ENCODE peak calls at places on chromosomes 2 and 18, in six cellular contexts. R is PC-9; G is stimulated activated CD4-positive, alpha-beta T cell treated with anti-CD3 and anti-CD28 coated beads, Interleukin-1b, Interleukin-23, amount 100 ng/mL, for 1 hour; I is iPS-NIHi11; S is A549; B is activated T-cell treated with anti-CD3 and anti-CD28 coated beads for 24 hours. W is an unnamed sample.

GRCh38 chr2:179562330-179562885 is 297.8 kb upstream of the SESTD1 start:
- DNase-seq in R (no peak), G (no peak), I (peak), S (no peak), B (no peak), W (no peak)

GRCh38 chr2:224518806-224519580 is 66.2 kb downstream of the CUL3 start:
- DNase-seq in R (no peak), G (no peak), I (no peak), S (no peak), B (no peak), W (no peak)

GRCh38 chr2:85785027-85785822 is 31.4 kb downstream of the ATOH8 start:
- DNase-seq in R (no peak), G (no peak), I (peak), S (no peak), B (no peak), W (peak)

GRCh38 chr2:47360937-47361336 is 42.0 kb upstream of the MSH2 start:
- DNase-seq in R (no peak), G (no peak), I (no peak), S (peak), B (no peak), W (no peak)

GRCh38 chr2:140910683-140911082 is 1220.1 kb downstream of the LRP1B start:
- DNase-seq in R (no peak), G (no peak), I (no peak), S (no peak), B (no peak), W (no peak)

GRCh38 chr2:177753682-177754475 is 318.7 kb downstream of the PDE11A start:
- DNase-seq in R (no peak), G (no peak), I (peak), S (peak), B (no peak), W (peak)

GRCh38 chr2:228023619-228024018 is 152.2 kb downstream of the DAW1 start:
- DNase-seq in R (no peak), G (no peak), I (no peak), S (peak), B (no peak), W (no peak)

GRCh38 chr2:96664366-96664765 is 21.8 kb downstream of the FER1L5 start:
- DNase-seq in R (no peak), G (no peak), I (no peak), S (no peak), B (no peak), W (no peak)

GRCh38 chr2:60794271-60794863 is 38.3 kb downstream of the PAPOLG start:
- DNase-seq in R (no peak), G (no peak), I (peak), S (peak), B (no peak), W (peak)

GRCh38 chr2:195710407-195710806 is 53.4 kb downstream of the SLC39A10 start:
- DNase-seq in R (no peak), G (no peak), I (no peak), S (no peak), B (no peak), W (no peak)

GRCh38 chr18:80254971-80255500 is 7.7 kb upstream of the PARD6G start:
- DNase-seq in R (no peak), G (no peak), I (no peak), S (no peak), B (no peak), W (no peak)

GRCh38 chr2:168456526-168457176 is 579 bp downstream of the CERS6 start:
- DNase-seq in R (no peak), G (peak), I (peak), S (peak), B (no peak), W (no peak)

GRCh38 chr2:179428659-179429058 is 164.0 kb upstream of the SESTD1 start:
- DNase-seq in R (no peak), G (no peak), I (no peak), S (no peak), B (no peak), W (no peak)

GRCh38 chr2:86372641-86373502 is 35.4 kb upstream of the REEP1 start:
- DNase-seq in R (peak), G (no peak), I (peak), S (peak), B (no peak), W (peak)

GRCh38 chr2:236546561-236546961 is 23.1 kb upstream of the ACKR3 start:
- DNase-seq in R (no peak), G (no peak), I (no peak), S (no peak), B (no peak), W (no peak)

GRCh38 chr2:228426502-228427216 is 245.2 kb upstream of the SPHKAP start:
- DNase-seq in R (no peak), G (no peak), I (no peak), S (no peak), B (no peak), W (no peak)

GRCh38 chr2:186780701-186781316 is 68.2 kb downstream of the ZSWIM2 start:
- DNase-seq in R (no peak), G (no peak), I (peak), S (peak), B (no peak), W (no peak)

GRCh38 chr2:182444806-182445205 is 18.0 kb upstream of the PDE1A start:
- DNase-seq in R (no peak), G (no peak), I (no peak), S (no peak), B (no peak), W (no peak)

GRCh38 chr2:186827862-186828492 is 21.0 kb downstream of the ZSWIM2 start:
- DNase-seq in R (no peak), G (no peak), I (no peak), S (no peak), B (no peak), W (no peak)

GRCh38 chr18:65788373-65788772 is 37.6 kb downstream of the CDH7 start:
- DNase-seq in R (no peak), G (no peak), I (no peak), S (peak), B (no peak), W (no peak)

GRCh38 chr2:177796644-177797415 is 275.7 kb downstream of the PDE11A start:
- DNase-seq in R (no peak), G (no peak), I (no peak), S (no peak), B (no peak), W (no peak)

GRCh38 chr2:215973954-215974699 is 39.2 kb downstream of the MREG start:
- DNase-seq in R (peak), G (no peak), I (peak), S (peak), B (no peak), W (no peak)

GRCh38 chr2:190267302-190267701 is 52.3 kb downstream of the HIBCH start:
- DNase-seq in R (no peak), G (no peak), I (no peak), S (peak), B (no peak), W (no peak)

GRCh38 chr2:95345415-95346235 is 48.5 kb downstream of the KCNIP3 start:
- DNase-seq in R (peak), G (peak), I (peak), S (peak), B (peak), W (peak)

GRCh38 chr18:75010725-75011124 is 198.2 kb downstream of the PTGR3 start:
- DNase-seq in R (no peak), G (no peak), I (no peak), S (no peak), B (no peak), W (no peak)